ENCODE peak calls at places on chromosome 11, in five cellular contexts. R is HFFc6, A is psoas muscle, C is RWPE1, K is astrocyte of the cerebellum. T is an unnamed sample.
A peak's percentile ranks its signal among the peaks of the same experiment; 100 is the strongest.

GRCh38 chr11:16226245-16226644 is 130.1 kb downstream of the SOX6 start:
- DNase-seq in R (peak; percentile 41), A (no peak), C (no peak), K (no peak), T (no peak)

GRCh38 chr11:120883404-120884135 is 140.3 kb upstream of the TBCEL start:
- DNase-seq in R (peak; percentile 28), A (peak; percentile 31), C (no peak), K (peak; percentile 6), T (no peak)

GRCh38 chr11:9990221-9990973 is 303.6 kb downstream of the SBF2 start:
- DNase-seq in R (peak; percentile 34), A (no peak), C (no peak), K (no peak), T (no peak)

GRCh38 chr11:12073436-12073835 is 37.0 kb upstream of the MICAL2 start:
- DNase-seq in R (no peak), A (no peak), C (no peak), K (no peak), T (peak; percentile 2)

GRCh38 chr11:67204837-67205236 is 61.4 kb upstream of the GRK2 start:
- DNase-seq in R (no peak), A (no peak), C (no peak), K (no peak), T (no peak)

GRCh38 chr11:109939176-109939810 is 153.9 kb upstream of the ZC3H12C start:
- DNase-seq in R (peak; percentile 72), A (no peak), C (peak; percentile 71), K (peak; percentile 84), T (no peak)

GRCh38 chr11:8586805-8587204 is 7.2 kb downstream of the STK33 start:
- DNase-seq in R (no peak), A (no peak), C (no peak), K (no peak), T (no peak)

GRCh38 chr11:36196476-36197099 is 92.6 kb downstream of the COMMD9 start:
- DNase-seq in R (no peak), A (no peak), C (no peak), K (no peak), T (no peak)

GRCh38 chr11:35073691-35074382 is 65.1 kb upstream of the CD44 start:
- DNase-seq in R (no peak), A (no peak), C (no peak), K (no peak), T (no peak)

GRCh38 chr11:74069146-74070046 is 60.5 kb upstream of the UCP3 start:
- DNase-seq in R (peak; percentile 62), A (no peak), C (no peak), K (no peak), T (no peak)

GRCh38 chr11:128776434-128777284 is 82.8 kb downstream of the FLI1 start:
- DNase-seq in R (no peak), A (no peak), C (no peak), K (no peak), T (no peak)

GRCh38 chr11:3092603-3093141 is 35.4 kb upstream of the CARS1 start:
- DNase-seq in R (no peak), A (no peak), C (no peak), K (no peak), T (peak; percentile 84)

GRCh38 chr11:111765984-111766833 is at the start of gene PPP2R1B:
- DNase-seq in R (peak; percentile 49), A (peak; percentile 74), C (peak; percentile 90), K (peak; percentile 36), T (peak; percentile 69)

GRCh38 chr11:110366234-110366633 is 63.5 kb upstream of the FDX1 start:
- DNase-seq in R (no peak), A (no peak), C (peak; percentile 27), K (no peak), T (no peak)

GRCh38 chr11:12629601-12630313 is 44.5 kb upstream of the TEAD1 start:
- DNase-seq in R (peak; percentile 33), A (no peak), C (no peak), K (no peak), T (no peak)

GRCh38 chr11:117932987-117933386 is 3.8 kb upstream of the TMPRSS13 start:
- DNase-seq in R (no peak), A (no peak), C (no peak), K (no peak), T (no peak)

GRCh38 chr11:9302448-9302847 is 11.9 kb downstream of the TMEM41B start:
- DNase-seq in R (peak; percentile 15), A (no peak), C (no peak), K (no peak), T (no peak)

GRCh38 chr11:105469931-105470330 is 139.9 kb upstream of the GRIA4 start:
- DNase-seq in R (no peak), A (no peak), C (no peak), K (no peak), T (no peak)
- TF ChIP-seq CTCF in R (no peak), A (no peak), C (no peak), K (no peak), T (no peak)

DNA sequence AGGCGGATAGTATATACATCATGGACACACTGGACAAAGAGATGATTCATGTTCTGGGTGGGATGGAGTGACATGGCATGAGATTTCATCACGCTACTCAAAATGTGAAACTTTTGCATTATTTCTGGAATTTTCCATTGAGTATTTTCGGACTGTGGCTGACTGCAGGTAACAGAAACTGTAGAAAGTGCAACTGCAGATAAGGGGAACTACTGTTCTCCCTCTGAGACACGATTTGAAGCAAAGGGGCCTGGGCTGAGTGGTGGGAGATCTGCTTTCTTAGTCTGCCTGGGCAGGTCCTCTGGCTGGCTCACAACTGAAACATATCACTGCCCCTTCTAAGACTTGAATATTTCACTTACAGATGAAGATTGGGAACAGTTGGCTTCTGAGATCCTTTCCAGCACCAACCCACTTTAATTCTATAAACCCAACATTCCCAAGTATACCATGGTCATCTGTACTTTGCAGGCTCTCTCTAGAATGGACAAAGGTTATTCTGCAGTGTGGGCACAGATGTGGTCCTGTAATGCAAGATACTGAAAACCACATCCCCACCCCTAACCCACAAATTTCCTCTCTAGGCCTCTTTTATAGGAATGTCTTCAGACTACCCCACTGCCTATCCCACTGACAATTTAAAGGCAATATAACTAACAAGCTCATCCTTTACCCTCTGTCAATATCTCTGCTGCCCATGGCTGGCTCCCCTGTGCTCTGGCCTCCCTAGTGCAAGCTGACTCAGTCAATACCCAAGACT is 121.1 kb downstream of the KCNC1 start:
- DNase-seq in R (no peak), A (no peak), C (no peak), K (no peak), T (no peak)
- TF ChIP-seq CTCF in R (no peak), A (no peak), C (no peak), K (no peak), T (no peak)

DNA sequence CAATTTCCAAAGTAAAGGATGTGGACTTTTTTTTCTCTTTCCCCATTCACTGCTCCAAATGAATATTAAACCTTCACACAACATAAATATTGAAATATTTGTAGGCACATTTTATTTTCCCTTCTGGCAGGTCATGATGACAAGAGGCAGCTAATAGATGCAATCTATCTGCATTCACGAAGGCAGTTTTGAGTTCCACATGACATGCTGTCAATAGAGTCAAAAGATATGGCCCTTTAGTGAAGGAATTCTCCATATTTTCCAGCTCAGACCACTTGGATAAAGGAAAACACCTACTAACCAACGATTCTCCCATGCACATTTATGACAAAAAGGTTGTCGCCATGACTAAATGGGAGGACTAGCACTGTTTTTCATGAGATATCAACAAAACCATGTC is 37.9 kb downstream of the TENM4 start:
- DNase-seq in R (no peak), A (no peak), C (no peak), K (no peak), T (no peak)
- TF ChIP-seq CTCF in R (no peak), A (no peak), C (no peak), K (no peak), T (no peak)

DNA sequence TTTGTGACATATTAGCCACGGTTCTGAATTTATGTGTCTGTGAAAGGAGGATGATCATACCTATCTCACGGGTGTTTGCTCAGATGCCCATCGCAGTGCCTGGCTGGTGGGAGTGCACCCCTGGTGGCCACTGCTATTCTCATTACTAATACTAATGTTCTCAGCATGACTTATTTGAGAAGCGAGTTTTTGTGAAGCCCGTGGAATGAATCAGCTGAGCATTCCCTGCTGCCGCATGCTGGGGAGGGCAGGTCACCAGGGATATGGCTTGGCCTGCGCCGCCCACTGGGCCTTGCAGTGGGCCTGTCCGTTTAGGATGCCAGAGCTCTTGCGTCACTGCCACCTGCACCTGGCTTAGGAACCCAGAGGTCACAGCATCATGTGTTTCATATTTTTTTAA is 16.8 kb downstream of the CTTN start:
- DNase-seq in R (peak; percentile 94), A (peak; percentile 62), C (no peak), K (peak; percentile 22), T (no peak)
- TF ChIP-seq CTCF in R (peak; percentile 86), A (no peak), C (no peak), K (peak; percentile 62), T (no peak)

GRCh38 chr11:17766590-17766989 is 32.0 kb downstream of the KCNC1 start:
- DNase-seq in R (no peak), A (no peak), C (no peak), K (no peak), T (no peak)
- TF ChIP-seq CTCF in R (no peak), A (no peak), C (no peak), K (peak; percentile 13), T (no peak)

DNA sequence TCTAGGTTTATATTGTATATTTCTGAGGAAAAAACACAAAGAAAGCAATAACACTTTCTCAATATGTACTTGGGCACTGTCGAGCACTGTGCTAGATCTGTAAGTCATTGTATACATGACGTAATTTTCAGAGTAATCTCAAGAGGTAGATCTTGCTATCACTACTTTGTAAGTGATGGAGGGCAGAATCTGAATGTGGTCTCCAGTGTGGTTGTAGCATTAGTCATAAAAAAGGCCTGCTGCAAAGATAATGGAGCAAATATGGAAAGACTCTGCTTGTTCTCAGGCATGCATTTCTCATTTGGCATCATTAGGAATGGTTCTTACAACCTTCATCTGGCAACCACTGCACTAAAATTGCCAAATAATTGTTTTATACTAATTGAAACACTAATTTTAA is 419.8 kb upstream of the CCDC179 start:
- DNase-seq in R (peak; percentile 57), A (no peak), C (no peak), K (peak; percentile 19), T (no peak)
- TF ChIP-seq CTCF in R (no peak), A (no peak), C (no peak), K (no peak), T (no peak)

DNA sequence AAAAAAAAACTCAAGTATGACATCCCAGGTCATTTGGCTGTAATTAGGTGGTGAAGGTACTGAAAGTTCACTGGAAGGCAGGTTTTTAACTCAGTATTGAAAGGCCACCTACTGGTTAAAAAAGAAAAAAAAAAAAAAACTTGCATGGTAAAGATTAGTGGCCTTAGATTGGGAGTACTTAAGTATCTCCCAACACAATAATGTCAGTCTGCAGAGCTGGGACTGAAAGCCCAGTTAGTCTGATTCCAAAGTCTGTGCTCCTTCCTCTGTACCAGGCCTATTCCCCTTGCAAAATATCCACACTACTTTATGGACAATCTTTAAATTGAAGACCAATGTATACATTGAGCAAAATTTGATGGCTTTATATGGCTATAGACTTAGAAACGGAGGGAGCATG is 85.5 kb downstream of the NOX4 start:
- DNase-seq in R (no peak), A (no peak), C (peak; percentile 5), K (no peak), T (no peak)
- TF ChIP-seq CTCF in R (peak; percentile 69), A (no peak), C (peak; percentile 32), K (peak; percentile 12), T (no peak)

T was measured in lower leg skin.